ENCODE peak calls at places on chromosomes 6 and 20, in six cellular contexts. R, T, G, O, M and Z are unnamed samples.

GRCh38 chr6:44265843-44266233 is 487 bp upstream of the NFKBIE start:
- DNase-seq in R (no peak), G (no peak), O (no peak), M (no peak), T (no peak), Z (no peak)

GRCh38 chr6:25606151-25606550 is 45.9 kb upstream of the SCGN start:
- DNase-seq in O (no peak), R (no peak), M (no peak), T (no peak), G (no peak), Z (no peak)

GRCh38 chr6:129006685-129007514 is 124.0 kb downstream of the LAMA2 start:
- DNase-seq in R (no peak), O (no peak), G (no peak), M (no peak), T (no peak), Z (peak)

GRCh38 chr20:52047811-52048302 is 143.7 kb downstream of the ZFP64 start:
- DNase-seq in O (no peak), M (no peak), T (peak), G (peak), R (no peak), Z (no peak)

GRCh38 chr6:3517350-3517749 is 60.5 kb upstream of the SLC22A23 start:
- DNase-seq in M (no peak), O (peak), R (no peak), T (peak), G (no peak), Z (peak)

GRCh38 chr6:152696543-152696942 is 1.2 kb upstream of the MYCT1 start:
- DNase-seq in R (no peak), T (peak), G (no peak), O (peak), M (no peak), Z (peak)

GRCh38 chr20:50628326-50628725 is 63.0 kb downstream of the RIPOR3 start:
- DNase-seq in M (no peak), T (no peak), O (no peak), G (no peak), R (no peak), Z (no peak)

GRCh38 chr20:58192567-58192966 is 35.9 kb downstream of the ANKRD60 start:
- DNase-seq in O (no peak), R (no peak), M (peak), T (no peak), G (peak), Z (no peak)

GRCh38 chr6:109187399-109188114 is 92.2 kb downstream of the CEP57L1 start:
- DNase-seq in M (peak), O (no peak), R (peak), G (peak), T (no peak), Z (no peak)

GRCh38 chr6:108633436-108633835 is 72.7 kb downstream of the FOXO3 start:
- DNase-seq in M (no peak), G (no peak), T (no peak), O (no peak), R (no peak), Z (no peak)

GRCh38 chr6:135012764-135013163 is 41.9 kb downstream of the HBS1L start:
- DNase-seq in M (no peak), T (peak), O (peak), G (no peak), R (no peak), Z (no peak)

GRCh38 chr20:25271486-25272222 is 23.8 kb downstream of the PYGB start:
- DNase-seq in R (no peak), T (no peak), O (no peak), M (no peak), G (no peak), Z (no peak)

GRCh38 chr20:14915356-14915755 is 577.9 kb upstream of the FLRT3 start:
- DNase-seq in G (no peak), M (no peak), O (no peak), T (no peak), R (no peak), Z (no peak)

GRCh38 chr6:92231220-92231701 is 1188.1 kb downstream of the EPHA7 start:
- DNase-seq in M (no peak), T (no peak), G (no peak), R (no peak), O (no peak), Z (no peak)

GRCh38 chr20:43750774-43751166 is 24.0 kb upstream of the GTSF1L start:
- DNase-seq in O (no peak), R (no peak), G (no peak), M (no peak), T (no peak), Z (no peak)

GRCh38 chr6:90184334-90185298 is 112.0 kb downstream of the BACH2 start:
- DNase-seq in M (no peak), O (no peak), R (peak), G (peak), T (peak), Z (peak)

GRCh38 chr6:69096681-69097080 is 461.6 kb downstream of the ADGRB3 start:
- DNase-seq in G (no peak), T (no peak), O (peak), M (no peak), R (no peak), Z (peak)

GRCh38 chr6:39752835-39753744 is 27.9 kb upstream of the KIF6 start:
- DNase-seq in G (no peak), T (no peak), O (no peak), M (no peak), R (no peak), Z (no peak)

GRCh38 chr6:151497935-151498726 is 4.3 kb downstream of the CCDC170 start:
- DNase-seq in R (no peak), M (no peak), G (no peak), O (no peak), T (no peak), Z (no peak)

GRCh38 chr6:43313813-43314212 is 5.2 kb upstream of the CRIP3 start:
- DNase-seq in T (no peak), M (no peak), G (no peak), R (no peak), O (no peak), Z (no peak)

GRCh38 chr6:155604991-155605390 is 149.4 kb upstream of the NOX3 start:
- DNase-seq in G (no peak), O (no peak), R (no peak), T (peak), M (no peak), Z (no peak)

GRCh38 chr20:38840053-38840893 is 34.8 kb downstream of the PPP1R16B start:
- DNase-seq in R (no peak), O (no peak), T (no peak), M (peak), G (no peak), Z (no peak)

DNA sequence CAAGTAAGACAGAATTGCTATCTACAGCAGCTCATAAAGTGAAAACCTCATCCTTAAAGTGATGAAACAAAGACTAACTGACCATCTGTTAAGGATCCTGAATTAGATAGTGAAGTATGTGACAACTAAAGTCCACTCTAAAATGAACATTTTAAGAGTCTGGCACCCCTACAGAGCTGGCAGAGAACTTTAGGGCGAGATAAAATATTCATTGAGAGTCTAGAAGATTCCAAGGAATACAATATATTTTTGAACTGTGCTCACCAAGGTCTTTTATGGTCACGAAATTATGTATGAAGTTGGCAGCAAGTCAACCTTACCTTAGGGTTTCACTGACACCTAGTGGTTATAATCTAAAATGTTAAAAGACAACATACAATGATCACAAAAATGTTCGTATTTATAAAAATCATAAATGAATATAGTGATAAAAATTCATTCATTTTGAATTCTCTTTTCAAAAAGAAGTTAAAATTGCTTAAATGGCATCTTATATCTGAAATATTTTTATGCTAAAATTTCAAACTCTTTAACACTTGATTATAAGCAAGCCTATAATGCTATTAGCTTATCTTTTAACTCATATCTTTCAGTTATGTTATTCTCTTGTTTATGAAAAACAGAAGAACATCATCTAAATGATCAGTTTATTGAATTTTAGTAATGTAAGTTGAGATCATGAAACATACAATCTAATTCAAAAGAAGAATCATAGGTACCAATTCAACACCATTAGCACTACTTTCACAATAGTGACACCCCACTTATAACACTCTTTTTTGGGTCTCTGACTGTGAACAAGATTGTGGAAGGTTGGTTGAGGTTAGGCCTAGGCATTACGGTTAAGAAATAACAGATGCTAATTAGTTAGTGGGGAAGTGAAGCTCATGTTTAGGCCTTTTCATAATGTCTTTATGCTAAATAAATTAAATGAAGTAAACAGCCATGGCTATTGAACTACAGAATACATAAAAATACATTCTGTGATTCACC is 27.5 kb downstream of the RSPH3 start:
- DNase-seq in O (no peak), R (no peak), T (peak), M (no peak), G (no peak), Z (peak)
- TF ChIP-seq CTCF in O (no peak), R (peak), T (peak), M (peak), G (peak), Z (peak)

DNA sequence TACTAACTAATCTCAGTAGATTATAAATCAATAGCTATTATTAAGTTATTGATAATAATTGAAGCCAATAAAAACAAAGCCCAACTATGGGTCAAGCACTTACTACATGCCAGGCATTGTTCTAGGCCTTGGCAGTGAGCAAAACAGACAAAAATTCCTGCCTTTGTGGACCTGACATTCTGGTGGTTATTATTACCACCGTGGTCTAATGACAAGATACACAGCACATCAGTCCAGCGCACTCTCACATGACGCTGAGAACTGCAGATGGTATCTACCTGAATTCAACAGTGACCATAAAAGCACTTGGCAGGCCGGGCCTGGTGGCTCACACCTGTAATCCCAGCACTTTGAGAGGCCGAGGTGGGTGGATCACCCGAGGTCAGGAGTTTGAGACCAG is 121.4 kb downstream of the ZMYND8 start:
- DNase-seq in T (no peak), M (no peak), O (no peak), R (no peak), G (no peak), Z (no peak)
- TF ChIP-seq CTCF in T (no peak), M (no peak), O (no peak), R (no peak), G (no peak), Z (no peak)

DNA sequence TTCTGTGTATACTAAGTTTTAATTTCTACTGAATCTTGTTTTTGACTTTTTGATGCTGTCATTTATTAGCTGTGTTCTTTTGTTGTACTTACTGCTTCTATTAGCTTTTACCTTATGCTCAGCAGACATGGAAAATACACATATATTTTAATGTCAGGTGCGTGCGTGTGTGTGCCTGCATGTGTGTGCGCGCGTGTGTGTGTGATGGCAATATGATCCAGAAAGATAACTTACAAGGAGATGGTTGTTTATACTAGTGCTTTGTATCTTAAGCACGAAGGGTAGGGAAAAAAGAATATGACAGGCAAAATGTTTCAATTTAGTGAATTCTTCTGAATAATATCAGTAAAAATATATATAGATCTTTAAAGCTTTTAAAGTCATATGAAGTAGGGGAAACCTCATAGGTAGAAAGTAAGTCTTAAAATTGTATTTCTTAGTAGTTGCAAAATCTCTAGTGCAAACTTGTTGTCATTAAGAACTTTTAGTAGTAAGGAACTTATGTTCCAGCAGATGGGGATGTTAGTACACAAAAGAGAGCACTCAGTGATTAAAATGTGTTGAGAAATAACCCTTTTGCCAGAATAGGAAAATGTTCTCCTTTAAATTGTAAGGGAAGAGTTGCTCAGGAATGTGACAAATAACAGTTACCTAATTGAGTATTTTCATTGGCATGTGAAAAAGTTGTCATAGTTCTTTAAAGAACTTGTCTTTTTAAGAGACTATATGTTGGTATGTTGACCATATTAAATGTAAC is 13.2 kb downstream of the QKI start:
- DNase-seq in T (no peak), M (no peak), O (peak), R (no peak), G (no peak), Z (no peak)
- TF ChIP-seq CTCF in T (no peak), M (peak), O (peak), R (peak), G (no peak), Z (peak)

GRCh38 chr20:46260936-46261454 is 47.3 kb downstream of the CDH22 start:
- DNase-seq in R (no peak), T (no peak), G (no peak), O (no peak), M (no peak), Z (no peak)
- TF ChIP-seq CTCF in R (no peak), T (no peak), G (no peak), O (no peak), M (no peak), Z (no peak)

GRCh38 chr6:106739387-106739786 is 110.0 kb downstream of the QRSL1 start:
- DNase-seq in M (no peak), G (peak), O (no peak), R (peak), T (no peak), Z (no peak)

GRCh38 chr6:106744781-106745180 is 115.4 kb downstream of the QRSL1 start:
- DNase-seq in T (no peak), R (no peak), O (no peak), M (no peak), G (no peak), Z (no peak)

GRCh38 chr6:106735828-106736227 is 106.5 kb downstream of the QRSL1 start:
- DNase-seq in M (no peak), T (no peak), G (no peak), O (no peak), R (no peak), Z (no peak)

GRCh38 chr6:106736502-106736901 is 107.1 kb downstream of the QRSL1 start:
- DNase-seq in R (no peak), T (no peak), M (no peak), O (no peak), G (no peak), Z (no peak)

DNA sequence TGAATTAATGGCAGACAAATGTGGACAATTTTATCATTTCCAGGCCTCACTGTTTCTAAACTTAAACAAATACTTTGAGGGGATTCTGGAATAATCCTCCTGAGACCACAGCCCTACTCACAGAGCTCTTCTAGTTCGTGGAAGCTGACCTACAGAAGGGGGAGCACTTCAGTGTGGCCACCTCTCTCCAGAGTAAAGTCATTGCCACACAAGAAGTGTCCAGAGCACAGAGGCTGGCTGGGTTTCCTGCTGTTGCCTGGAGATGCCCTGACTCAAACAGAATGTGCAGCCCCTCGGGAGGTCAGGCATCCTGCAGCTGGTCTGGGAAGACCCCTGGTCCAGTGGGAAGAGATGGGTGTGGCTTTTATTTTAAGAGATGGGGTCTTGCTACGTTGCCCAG is 110.9 kb downstream of the QRSL1 start:
- DNase-seq in G (no peak), M (no peak), O (no peak), R (peak), T (no peak), Z (no peak)
- TF ChIP-seq CTCF in G (no peak), M (no peak), O (no peak), R (no peak), T (no peak), Z (no peak)

DNA sequence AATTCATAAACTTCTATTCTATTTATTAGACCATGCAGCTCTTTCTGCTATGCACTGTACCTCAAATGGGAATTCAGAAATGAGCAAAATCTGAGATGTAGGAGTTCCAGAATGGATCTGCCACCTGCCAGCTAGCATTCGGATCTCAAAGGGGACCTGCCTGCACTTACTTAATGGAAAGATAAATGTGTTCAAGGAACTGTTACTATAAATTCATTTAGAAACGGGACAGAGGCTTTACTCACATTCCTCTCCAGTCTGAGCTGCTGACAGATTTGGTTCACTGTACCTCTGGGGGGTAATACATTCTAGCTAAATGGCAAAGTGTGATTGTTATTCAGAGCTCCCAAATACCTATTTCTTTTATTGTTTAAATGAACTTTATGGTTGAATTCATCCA is 384.1 kb downstream of the GRIK2 start:
- DNase-seq in R (no peak), M (no peak), G (no peak), O (no peak), T (no peak), Z (no peak)
- TF ChIP-seq CTCF in R (no peak), M (no peak), G (no peak), O (no peak), T (no peak), Z (no peak)